ENCODE peak calls at places on chromosomes 7 and 10, in ten cellular contexts. One of them, this sample, is unnamed.

GRCh38 chr7:147492621-147493020 is 1097.9 kb upstream of the C7orf33 start:
- DNase-seq in astrocyte: peak; percentile 49
- DNase-seq in CD4-positive, alpha-beta T cell: no peak
- DNase-seq in NCI-H2171 treated with DMSO at 0.1 percent for 48 hours: no peak
- DNase-seq in HT1080: peak; percentile 77
- DNase-seq in Kasumi-1: no peak
- DNase-seq in ovary: no peak
- DNase-seq in hypothalamus: no peak
- DNase-seq in PC-9: no peak
- DNase-seq in ELR: peak; percentile 85
- DNase-seq in this sample: peak; percentile 67

GRCh38 chr7:107505362-107505761 is 35.5 kb downstream of the GPR22 start:
- DNase-seq in astrocyte: no peak
- DNase-seq in CD4-positive, alpha-beta T cell: no peak
- DNase-seq in NCI-H2171 treated with DMSO at 0.1 percent for 48 hours: no peak
- DNase-seq in HT1080: no peak
- DNase-seq in Kasumi-1: no peak
- DNase-seq in ovary: no peak
- DNase-seq in hypothalamus: no peak
- DNase-seq in PC-9: no peak
- DNase-seq in ELR: no peak
- DNase-seq in this sample: no peak

GRCh38 chr10:21506351-21506750 is 19.1 kb downstream of the SKIDA1 start:
- DNase-seq in astrocyte: no peak
- DNase-seq in CD4-positive, alpha-beta T cell: no peak
- DNase-seq in NCI-H2171 treated with DMSO at 0.1 percent for 48 hours: no peak
- DNase-seq in HT1080: no peak
- DNase-seq in Kasumi-1: peak; percentile 92
- DNase-seq in ovary: no peak
- DNase-seq in hypothalamus: no peak
- DNase-seq in PC-9: no peak
- DNase-seq in ELR: no peak
- DNase-seq in this sample: no peak

GRCh38 chr10:5117021-5117420 is 22.8 kb downstream of the AKR1C3 start:
- DNase-seq in astrocyte: no peak
- DNase-seq in CD4-positive, alpha-beta T cell: no peak
- DNase-seq in NCI-H2171 treated with DMSO at 0.1 percent for 48 hours: no peak
- DNase-seq in HT1080: no peak
- DNase-seq in Kasumi-1: peak; percentile 22
- DNase-seq in ovary: no peak
- DNase-seq in hypothalamus: no peak
- DNase-seq in PC-9: no peak
- DNase-seq in ELR: no peak
- DNase-seq in this sample: no peak

GRCh38 chr7:44999245-45000095 is 531 bp upstream of the CCM2 start:
- DNase-seq in astrocyte: peak; percentile 96
- DNase-seq in CD4-positive, alpha-beta T cell: peak; percentile 98
- DNase-seq in NCI-H2171 treated with DMSO at 0.1 percent for 48 hours: peak; percentile 98
- DNase-seq in HT1080: peak; percentile 99
- DNase-seq in Kasumi-1: peak; percentile 99
- DNase-seq in ovary: peak; percentile 100
- DNase-seq in hypothalamus: peak; percentile 99
- DNase-seq in PC-9: peak; percentile 100
- DNase-seq in ELR: peak; percentile 100
- DNase-seq in this sample: peak; percentile 98

GRCh38 chr10:35652824-35653223 is 10.7 kb upstream of the FZD8 start:
- DNase-seq in astrocyte: no peak
- DNase-seq in CD4-positive, alpha-beta T cell: no peak
- DNase-seq in NCI-H2171 treated with DMSO at 0.1 percent for 48 hours: no peak
- DNase-seq in HT1080: no peak
- DNase-seq in Kasumi-1: no peak
- DNase-seq in ovary: no peak
- DNase-seq in hypothalamus: no peak
- DNase-seq in PC-9: no peak
- DNase-seq in ELR: no peak
- DNase-seq in this sample: no peak

GRCh38 chr7:94301024-94301588 is 93.6 kb upstream of the COL1A2 start:
- DNase-seq in astrocyte: peak; percentile 97
- DNase-seq in CD4-positive, alpha-beta T cell: no peak
- DNase-seq in NCI-H2171 treated with DMSO at 0.1 percent for 48 hours: no peak
- DNase-seq in HT1080: peak; percentile 94
- DNase-seq in Kasumi-1: no peak
- DNase-seq in ovary: peak; percentile 89
- DNase-seq in hypothalamus: no peak
- DNase-seq in PC-9: peak; percentile 87
- DNase-seq in ELR: peak; percentile 97
- DNase-seq in this sample: peak; percentile 95

GRCh38 chr10:97991875-97992274 is 38.5 kb downstream of the CRTAC1 start:
- DNase-seq in astrocyte: peak; percentile 4
- DNase-seq in CD4-positive, alpha-beta T cell: no peak
- DNase-seq in NCI-H2171 treated with DMSO at 0.1 percent for 48 hours: no peak
- DNase-seq in HT1080: peak; percentile 11
- DNase-seq in Kasumi-1: peak; percentile 21
- DNase-seq in ovary: no peak
- DNase-seq in hypothalamus: no peak
- DNase-seq in PC-9: no peak
- DNase-seq in ELR: peak; percentile 33
- DNase-seq in this sample: peak; percentile 28

GRCh38 chr7:86898171-86898570 is 161.3 kb downstream of the ELAPOR2 start:
- DNase-seq in astrocyte: no peak
- DNase-seq in CD4-positive, alpha-beta T cell: no peak
- DNase-seq in NCI-H2171 treated with DMSO at 0.1 percent for 48 hours: no peak
- DNase-seq in HT1080: no peak
- DNase-seq in Kasumi-1: no peak
- DNase-seq in ovary: no peak
- DNase-seq in hypothalamus: no peak
- DNase-seq in PC-9: no peak
- DNase-seq in ELR: no peak
- DNase-seq in this sample: no peak

GRCh38 chr10:28434063-28434462 is 98.9 kb upstream of the WAC start:
- DNase-seq in astrocyte: no peak
- DNase-seq in CD4-positive, alpha-beta T cell: no peak
- DNase-seq in NCI-H2171 treated with DMSO at 0.1 percent for 48 hours: no peak
- DNase-seq in HT1080: no peak
- DNase-seq in Kasumi-1: no peak
- DNase-seq in ovary: no peak
- DNase-seq in hypothalamus: no peak
- DNase-seq in PC-9: no peak
- DNase-seq in ELR: peak; percentile 4
- DNase-seq in this sample: no peak

GRCh38 chr7:43362652-43363428 is 220.1 kb upstream of the STK17A start:
- DNase-seq in astrocyte: no peak
- DNase-seq in CD4-positive, alpha-beta T cell: no peak
- DNase-seq in NCI-H2171 treated with DMSO at 0.1 percent for 48 hours: peak; percentile 80
- DNase-seq in HT1080: peak; percentile 38
- DNase-seq in Kasumi-1: no peak
- DNase-seq in ovary: peak; percentile 37
- DNase-seq in hypothalamus: no peak
- DNase-seq in PC-9: peak; percentile 5
- DNase-seq in ELR: peak; percentile 40
- DNase-seq in this sample: peak; percentile 85

This sample was measured in A172.